ENCODE peak calls at places on chromosomes 3 and 15, in ten cellular contexts. One of them, this sample, is unnamed.

GRCh38 chr3:153595186-153595815 is 433.3 kb downstream of the RAP2B start:
- DNase-seq in vagina: no peak
- DNase-seq in transverse colon: no peak
- DNase-seq in HCT116: peak; percentile 24
- DNase-seq in sigmoid colon: no peak
- DNase-seq in suprapubic skin: no peak
- DNase-seq in spleen: no peak
- DNase-seq in GM12878: no peak
- DNase-seq in HepG2: peak; percentile 18
- DNase-seq in stomach: no peak
- DNase-seq in this sample: no peak

GRCh38 chr3:16841906-16842709 is 42.6 kb upstream of the PLCL2 start:
- DNase-seq in vagina: no peak
- DNase-seq in transverse colon: peak; percentile 68
- DNase-seq in HCT116: no peak
- DNase-seq in sigmoid colon: peak; percentile 71
- DNase-seq in suprapubic skin: peak; percentile 85
- DNase-seq in spleen: peak; percentile 93
- DNase-seq in GM12878: peak; percentile 83
- DNase-seq in HepG2: no peak
- DNase-seq in stomach: peak; percentile 64
- DNase-seq in this sample: peak; percentile 26

GRCh38 chr3:108334698-108335097 is 38.4 kb downstream of the HHLA2 start:
- DNase-seq in vagina: no peak
- DNase-seq in transverse colon: no peak
- DNase-seq in HCT116: no peak
- DNase-seq in sigmoid colon: no peak
- DNase-seq in suprapubic skin: no peak
- DNase-seq in spleen: no peak
- DNase-seq in GM12878: no peak
- DNase-seq in HepG2: no peak
- DNase-seq in stomach: no peak
- DNase-seq in this sample: no peak

GRCh38 chr15:99137111-99137546 is 32.2 kb downstream of the SYNM start:
- DNase-seq in vagina: peak; percentile 28
- DNase-seq in transverse colon: no peak
- DNase-seq in HCT116: no peak
- DNase-seq in sigmoid colon: no peak
- DNase-seq in suprapubic skin: no peak
- DNase-seq in spleen: no peak
- DNase-seq in GM12878: no peak
- DNase-seq in HepG2: no peak
- DNase-seq in stomach: no peak
- DNase-seq in this sample: no peak

GRCh38 chr3:136954246-136954645 is 3.5 kb upstream of the IL20RB start:
- DNase-seq in vagina: no peak
- DNase-seq in transverse colon: no peak
- DNase-seq in HCT116: no peak
- DNase-seq in sigmoid colon: no peak
- DNase-seq in suprapubic skin: no peak
- DNase-seq in spleen: no peak
- DNase-seq in GM12878: no peak
- DNase-seq in HepG2: no peak
- DNase-seq in stomach: no peak
- DNase-seq in this sample: no peak

GRCh38 chr3:25453521-25454410 is 25.7 kb downstream of the RARB start:
- DNase-seq in vagina: no peak
- DNase-seq in transverse colon: no peak
- DNase-seq in HCT116: no peak
- DNase-seq in sigmoid colon: no peak
- DNase-seq in suprapubic skin: no peak
- DNase-seq in spleen: no peak
- DNase-seq in GM12878: no peak
- DNase-seq in HepG2: no peak
- DNase-seq in stomach: no peak
- DNase-seq in this sample: no peak

GRCh38 chr3:184663756-184664155 is 48.1 kb downstream of the MAGEF1 start:
- DNase-seq in vagina: no peak
- DNase-seq in transverse colon: no peak
- DNase-seq in HCT116: no peak
- DNase-seq in sigmoid colon: no peak
- DNase-seq in suprapubic skin: no peak
- DNase-seq in spleen: no peak
- DNase-seq in GM12878: no peak
- DNase-seq in HepG2: no peak
- DNase-seq in stomach: no peak
- DNase-seq in this sample: peak; percentile 27

GRCh38 chr3:62632510-62633294 is 242.5 kb downstream of the CADPS start:
- DNase-seq in vagina: no peak
- DNase-seq in transverse colon: no peak
- DNase-seq in HCT116: no peak
- DNase-seq in sigmoid colon: no peak
- DNase-seq in suprapubic skin: no peak
- DNase-seq in spleen: no peak
- DNase-seq in GM12878: no peak
- DNase-seq in HepG2: no peak
- DNase-seq in stomach: no peak
- DNase-seq in this sample: no peak

GRCh38 chr3:124461838-124462632 is 268.2 kb upstream of the UMPS start:
- DNase-seq in vagina: no peak
- DNase-seq in transverse colon: no peak
- DNase-seq in HCT116: no peak
- DNase-seq in sigmoid colon: no peak
- DNase-seq in suprapubic skin: no peak
- DNase-seq in spleen: no peak
- DNase-seq in GM12878: no peak
- DNase-seq in HepG2: no peak
- DNase-seq in stomach: no peak
- DNase-seq in this sample: no peak

GRCh38 chr3:125389282-125389681 is 14.2 kb upstream of the ZNF148 start:
- DNase-seq in vagina: no peak
- DNase-seq in transverse colon: no peak
- DNase-seq in HCT116: no peak
- DNase-seq in sigmoid colon: no peak
- DNase-seq in suprapubic skin: no peak
- DNase-seq in spleen: no peak
- DNase-seq in GM12878: no peak
- DNase-seq in HepG2: no peak
- DNase-seq in stomach: no peak
- DNase-seq in this sample: no peak

GRCh38 chr3:130789678-130790340 is 43.2 kb upstream of the PIK3R4 start:
- DNase-seq in vagina: no peak
- DNase-seq in transverse colon: peak; percentile 54
- DNase-seq in HCT116: no peak
- DNase-seq in sigmoid colon: no peak
- DNase-seq in suprapubic skin: no peak
- DNase-seq in spleen: no peak
- DNase-seq in GM12878: no peak
- DNase-seq in HepG2: no peak
- DNase-seq in stomach: no peak
- DNase-seq in this sample: no peak

GRCh38 chr3:69197455-69197854 is 75.1 kb upstream of the LMOD3 start:
- DNase-seq in vagina: no peak
- DNase-seq in transverse colon: no peak
- DNase-seq in HCT116: no peak
- DNase-seq in sigmoid colon: no peak
- DNase-seq in suprapubic skin: no peak
- DNase-seq in spleen: no peak
- DNase-seq in GM12878: no peak
- DNase-seq in HepG2: no peak
- DNase-seq in stomach: no peak
- DNase-seq in this sample: no peak

GRCh38 chr3:127233371-127233770 is 40.4 kb downstream of the PRR23E start:
- DNase-seq in vagina: no peak
- DNase-seq in transverse colon: no peak
- DNase-seq in HCT116: no peak
- DNase-seq in sigmoid colon: no peak
- DNase-seq in suprapubic skin: no peak
- DNase-seq in spleen: no peak
- DNase-seq in GM12878: no peak
- DNase-seq in HepG2: no peak
- DNase-seq in stomach: no peak
- DNase-seq in this sample: no peak

GRCh38 chr3:163548005-163548404 is 1530.3 kb downstream of the SI start:
- DNase-seq in vagina: no peak
- DNase-seq in transverse colon: no peak
- DNase-seq in HCT116: no peak
- DNase-seq in sigmoid colon: no peak
- DNase-seq in suprapubic skin: no peak
- DNase-seq in spleen: no peak
- DNase-seq in GM12878: no peak
- DNase-seq in HepG2: no peak
- DNase-seq in stomach: no peak
- DNase-seq in this sample: no peak
- TF ChIP-seq POLR2AphosphoS5 in vagina: no peak
- TF ChIP-seq POLR2AphosphoS5 in transverse colon: no peak
- TF ChIP-seq POLR2AphosphoS5 in HCT116: no peak
- TF ChIP-seq POLR2AphosphoS5 in sigmoid colon: no peak
- TF ChIP-seq POLR2AphosphoS5 in suprapubic skin: no peak
- TF ChIP-seq POLR2AphosphoS5 in spleen: no peak
- TF ChIP-seq POLR2AphosphoS5 in GM12878: no peak
- TF ChIP-seq POLR2AphosphoS5 in HepG2: no peak
- TF ChIP-seq POLR2AphosphoS5 in stomach: no peak
- TF ChIP-seq POLR2AphosphoS5 in this sample: no peak

DNA sequence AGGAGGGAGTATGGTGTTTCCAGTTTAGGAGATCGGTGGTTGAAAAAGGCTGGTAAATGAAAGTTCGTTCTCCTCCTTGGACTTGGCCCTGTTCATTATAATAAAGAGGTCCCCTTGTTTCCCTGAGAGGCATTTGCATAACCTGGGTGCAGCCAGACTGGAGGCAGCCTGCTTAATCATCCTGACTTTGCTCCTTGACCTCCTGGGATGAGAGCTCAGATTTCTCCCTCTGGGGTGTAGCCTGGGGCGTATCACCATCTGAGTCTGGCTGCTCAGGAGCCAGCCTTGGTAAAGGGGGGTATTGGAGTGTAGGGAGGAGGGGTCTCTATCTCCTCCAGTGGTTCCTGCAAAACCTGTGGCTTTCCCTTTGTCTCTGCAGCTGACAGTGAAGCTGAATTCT is 21.3 kb upstream of the ACAD9 start:
- DNase-seq in vagina: no peak
- DNase-seq in transverse colon: no peak
- DNase-seq in HCT116: no peak
- DNase-seq in sigmoid colon: no peak
- DNase-seq in suprapubic skin: no peak
- DNase-seq in spleen: no peak
- DNase-seq in GM12878: no peak
- DNase-seq in HepG2: no peak
- DNase-seq in stomach: no peak
- DNase-seq in this sample: no peak
- H3K9me3 ChIP-seq in vagina: peaks cover 17% of the 10 kb centered on the region
- H3K9me3 ChIP-seq in transverse colon: peaks cover 38% of the 10 kb centered on the region
- H3K9me3 ChIP-seq in HCT116: peaks cover 15% of the 10 kb centered on the region
- H3K9me3 ChIP-seq in sigmoid colon: peaks cover 17% of the 10 kb centered on the region
- H3K9me3 ChIP-seq in suprapubic skin: peaks cover 27% of the 10 kb centered on the region
- H3K9me3 ChIP-seq in spleen: peaks cover 56% of the 10 kb centered on the region
- H3K9me3 ChIP-seq in GM12878: peaks cover 22% of the 10 kb centered on the region
- H3K9me3 ChIP-seq in HepG2: peaks cover 59% of the 10 kb centered on the region
- H3K9me3 ChIP-seq in stomach: peaks cover 60% of the 10 kb centered on the region
- H3K9me3 ChIP-seq in this sample: peaks cover 46% of the 10 kb centered on the region

DNA sequence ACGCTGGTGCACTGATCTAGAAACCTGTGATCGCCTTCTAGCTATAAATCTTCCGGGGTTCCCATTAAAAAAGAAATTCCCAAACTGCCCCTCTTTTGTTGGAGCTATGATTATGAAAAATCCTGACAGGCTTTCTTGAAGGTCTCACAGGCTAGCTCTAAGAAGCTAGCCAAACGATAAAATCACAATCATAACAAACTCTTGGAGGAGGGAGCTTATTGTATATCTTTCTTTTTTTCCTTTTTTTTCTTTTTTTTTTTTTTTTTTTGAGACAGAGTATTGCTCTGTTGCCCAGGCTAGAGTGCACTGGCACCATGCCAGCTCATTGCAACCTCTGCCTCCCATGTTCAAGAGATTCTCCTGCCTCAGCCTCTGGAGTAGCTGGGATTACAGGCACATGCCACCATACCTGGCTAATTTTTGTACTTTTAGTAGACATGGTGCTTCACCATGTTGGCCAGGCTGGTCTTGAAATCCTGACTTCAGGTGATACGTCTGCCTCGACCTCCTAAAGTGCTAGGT is 72.0 kb downstream of the MYO1E start:
- DNase-seq in vagina: no peak
- DNase-seq in transverse colon: peak; percentile 61
- DNase-seq in HCT116: no peak
- DNase-seq in sigmoid colon: no peak
- DNase-seq in suprapubic skin: no peak
- DNase-seq in spleen: no peak
- DNase-seq in GM12878: no peak
- DNase-seq in HepG2: no peak
- DNase-seq in stomach: peak; percentile 48
- DNase-seq in this sample: peak; percentile 31
- H3K27ac ChIP-seq in vagina: peak overlapping the region; percentile 56
- H3K27ac ChIP-seq in transverse colon: peak overlapping the region; percentile 85
- H3K27ac ChIP-seq in HCT116: peak overlapping the region; percentile 62
- H3K27ac ChIP-seq in sigmoid colon: peak overlapping the region; percentile 37
- H3K27ac ChIP-seq in suprapubic skin: peak overlapping the region; percentile 66
- H3K27ac ChIP-seq in spleen: peak overlapping the region; percentile 81
- H3K27ac ChIP-seq in GM12878: peak overlapping the region; percentile 96
- H3K27ac ChIP-seq in HepG2: no peak overlapping the region
- H3K27ac ChIP-seq in stomach: peak overlapping the region; percentile 49
- H3K27ac ChIP-seq in this sample: peak overlapping the region; percentile 66

GRCh38 chr3:177446160-177446559 is 248.9 kb upstream of the TBL1XR1 start:
- DNase-seq in vagina: no peak
- DNase-seq in transverse colon: peak; percentile 42
- DNase-seq in HCT116: no peak
- DNase-seq in sigmoid colon: no peak
- DNase-seq in suprapubic skin: no peak
- DNase-seq in spleen: no peak
- DNase-seq in GM12878: no peak
- DNase-seq in HepG2: no peak
- DNase-seq in stomach: no peak
- DNase-seq in this sample: no peak

GRCh38 chr3:177451277-177451880 is 254.1 kb upstream of the TBL1XR1 start:
- DNase-seq in vagina: no peak
- DNase-seq in transverse colon: no peak
- DNase-seq in HCT116: no peak
- DNase-seq in sigmoid colon: no peak
- DNase-seq in suprapubic skin: no peak
- DNase-seq in spleen: no peak
- DNase-seq in GM12878: no peak
- DNase-seq in HepG2: peak; percentile 59
- DNase-seq in stomach: no peak
- DNase-seq in this sample: no peak

GRCh38 chr3:177451940-177452484 is 254.7 kb upstream of the TBL1XR1 start:
- DNase-seq in vagina: no peak
- DNase-seq in transverse colon: no peak
- DNase-seq in HCT116: no peak
- DNase-seq in sigmoid colon: no peak
- DNase-seq in suprapubic skin: no peak
- DNase-seq in spleen: no peak
- DNase-seq in GM12878: no peak
- DNase-seq in HepG2: peak; percentile 41
- DNase-seq in stomach: no peak
- DNase-seq in this sample: no peak

GRCh38 chr3:177447938-177448337 is 250.7 kb upstream of the TBL1XR1 start:
- DNase-seq in vagina: no peak
- DNase-seq in transverse colon: peak; percentile 91
- DNase-seq in HCT116: peak; percentile 21
- DNase-seq in sigmoid colon: peak; percentile 69
- DNase-seq in suprapubic skin: no peak
- DNase-seq in spleen: no peak
- DNase-seq in GM12878: no peak
- DNase-seq in HepG2: no peak
- DNase-seq in stomach: peak; percentile 89
- DNase-seq in this sample: peak; percentile 96

GRCh38 chr3:177448987-177449975 is 252.0 kb upstream of the TBL1XR1 start:
- DNase-seq in vagina: no peak
- DNase-seq in transverse colon: no peak
- DNase-seq in HCT116: no peak
- DNase-seq in sigmoid colon: no peak
- DNase-seq in suprapubic skin: no peak
- DNase-seq in spleen: peak; percentile 82
- DNase-seq in GM12878: peak; percentile 36
- DNase-seq in HepG2: peak; percentile 58
- DNase-seq in stomach: no peak
- DNase-seq in this sample: peak; percentile 88
- TF ChIP-seq POLR2AphosphoS5 in vagina: peak; percentile 63
- TF ChIP-seq POLR2AphosphoS5 in transverse colon: no peak
- TF ChIP-seq POLR2AphosphoS5 in HCT116: no peak
- TF ChIP-seq POLR2AphosphoS5 in sigmoid colon: no peak
- TF ChIP-seq POLR2AphosphoS5 in suprapubic skin: no peak
- TF ChIP-seq POLR2AphosphoS5 in spleen: no peak
- TF ChIP-seq POLR2AphosphoS5 in GM12878: no peak
- TF ChIP-seq POLR2AphosphoS5 in HepG2: no peak
- TF ChIP-seq POLR2AphosphoS5 in stomach: no peak
- TF ChIP-seq POLR2AphosphoS5 in this sample: peak; percentile 74